ENCODE peak calls at places on chromosomes 6 and 20, in seven cellular contexts. One of them, this sample, is unnamed.

GRCh38 chr20:1894471-1894950 is 696 bp upstream of the SIRPA start:
- DNase-seq in PC-3: peak; percentile 62
- DNase-seq in fibroblast of lung: peak; percentile 73
- DNase-seq in cardiac muscle cell: peak; percentile 82
- DNase-seq in CD8-positive, alpha-beta T cell: no peak
- DNase-seq in body of pancreas: peak; percentile 31
- DNase-seq in A549: peak; percentile 62
- DNase-seq in this sample: no peak

GRCh38 chr6:150026976-150027805 is 1.9 kb upstream of the RAET1L start:
- DNase-seq in PC-3: no peak
- DNase-seq in fibroblast of lung: no peak
- DNase-seq in cardiac muscle cell: no peak
- DNase-seq in CD8-positive, alpha-beta T cell: no peak
- DNase-seq in body of pancreas: no peak
- DNase-seq in A549: no peak
- DNase-seq in this sample: no peak

GRCh38 chr20:41003143-41003932 is 25.3 kb upstream of the TOP1 start:
- DNase-seq in PC-3: peak; percentile 99
- DNase-seq in fibroblast of lung: peak; percentile 99
- DNase-seq in cardiac muscle cell: peak; percentile 96
- DNase-seq in CD8-positive, alpha-beta T cell: peak; percentile 57
- DNase-seq in body of pancreas: peak; percentile 92
- DNase-seq in A549: peak; percentile 90
- DNase-seq in this sample: peak; percentile 93

GRCh38 chr6:33787336-33787953 is 1.5 kb downstream of the LEMD2 start:
- DNase-seq in PC-3: peak; percentile 47
- DNase-seq in fibroblast of lung: peak; percentile 14
- DNase-seq in cardiac muscle cell: peak; percentile 36
- DNase-seq in CD8-positive, alpha-beta T cell: no peak
- DNase-seq in body of pancreas: no peak
- DNase-seq in A549: no peak
- DNase-seq in this sample: no peak

GRCh38 chr6:82646231-82646615 is 282.6 kb downstream of the TPBG start:
- DNase-seq in PC-3: peak; percentile 78
- DNase-seq in fibroblast of lung: no peak
- DNase-seq in cardiac muscle cell: no peak
- DNase-seq in CD8-positive, alpha-beta T cell: no peak
- DNase-seq in body of pancreas: no peak
- DNase-seq in A549: no peak
- DNase-seq in this sample: no peak

GRCh38 chr6:56616967-56617366 is 25.7 kb downstream of the DST start:
- DNase-seq in PC-3: no peak
- DNase-seq in fibroblast of lung: no peak
- DNase-seq in cardiac muscle cell: no peak
- DNase-seq in CD8-positive, alpha-beta T cell: no peak
- DNase-seq in body of pancreas: no peak
- DNase-seq in A549: no peak
- DNase-seq in this sample: no peak

GRCh38 chr20:6599876-6600275 is 167.6 kb upstream of the BMP2 start:
- DNase-seq in PC-3: peak; percentile 27
- DNase-seq in fibroblast of lung: no peak
- DNase-seq in cardiac muscle cell: no peak
- DNase-seq in CD8-positive, alpha-beta T cell: no peak
- DNase-seq in body of pancreas: no peak
- DNase-seq in A549: no peak
- DNase-seq in this sample: no peak

GRCh38 chr20:56439784-56440291 is 27.8 kb downstream of the CASS4 start:
- DNase-seq in PC-3: no peak
- DNase-seq in fibroblast of lung: peak; percentile 93
- DNase-seq in cardiac muscle cell: peak; percentile 99
- DNase-seq in CD8-positive, alpha-beta T cell: no peak
- DNase-seq in body of pancreas: peak; percentile 54
- DNase-seq in A549: no peak
- DNase-seq in this sample: peak; percentile 100

GRCh38 chr20:60001027-60001567 is 42.9 kb downstream of the CDH26 start:
- DNase-seq in PC-3: peak; percentile 12
- DNase-seq in fibroblast of lung: peak; percentile 13
- DNase-seq in cardiac muscle cell: no peak
- DNase-seq in CD8-positive, alpha-beta T cell: no peak
- DNase-seq in body of pancreas: no peak
- DNase-seq in A549: no peak
- DNase-seq in this sample: no peak

GRCh38 chr20:24745206-24745605 is 203.9 kb upstream of the CST7 start:
- DNase-seq in PC-3: no peak
- DNase-seq in fibroblast of lung: no peak
- DNase-seq in cardiac muscle cell: no peak
- DNase-seq in CD8-positive, alpha-beta T cell: no peak
- DNase-seq in body of pancreas: no peak
- DNase-seq in A549: no peak
- DNase-seq in this sample: no peak

GRCh38 chr20:12941025-12941424 is 67.7 kb upstream of the SPTLC3 start:
- DNase-seq in PC-3: peak; percentile 68
- DNase-seq in fibroblast of lung: peak; percentile 56
- DNase-seq in cardiac muscle cell: no peak
- DNase-seq in CD8-positive, alpha-beta T cell: no peak
- DNase-seq in body of pancreas: no peak
- DNase-seq in A549: no peak
- DNase-seq in this sample: no peak

GRCh38 chr6:107744927-107745326 is 79.2 kb downstream of the SCML4 start:
- DNase-seq in PC-3: no peak
- DNase-seq in fibroblast of lung: no peak
- DNase-seq in cardiac muscle cell: no peak
- DNase-seq in CD8-positive, alpha-beta T cell: no peak
- DNase-seq in body of pancreas: no peak
- DNase-seq in A549: no peak
- DNase-seq in this sample: no peak

GRCh38 chr6:54907316-54907715 is 60.7 kb downstream of the FAM83B start:
- DNase-seq in PC-3: no peak
- DNase-seq in fibroblast of lung: peak; percentile 36
- DNase-seq in cardiac muscle cell: no peak
- DNase-seq in CD8-positive, alpha-beta T cell: no peak
- DNase-seq in body of pancreas: no peak
- DNase-seq in A549: no peak
- DNase-seq in this sample: no peak

GRCh38 chr20:61597996-61598395 is 345.9 kb downstream of the CDH4 start:
- DNase-seq in PC-3: no peak
- DNase-seq in fibroblast of lung: no peak
- DNase-seq in cardiac muscle cell: no peak
- DNase-seq in CD8-positive, alpha-beta T cell: no peak
- DNase-seq in body of pancreas: no peak
- DNase-seq in A549: no peak
- DNase-seq in this sample: no peak

GRCh38 chr20:61601361-61601760 is 349.3 kb downstream of the CDH4 start:
- DNase-seq in PC-3: no peak
- DNase-seq in fibroblast of lung: no peak
- DNase-seq in cardiac muscle cell: no peak
- DNase-seq in CD8-positive, alpha-beta T cell: no peak
- DNase-seq in body of pancreas: no peak
- DNase-seq in A549: no peak
- DNase-seq in this sample: no peak

GRCh38 chr20:61598586-61598985 is 346.5 kb downstream of the CDH4 start:
- DNase-seq in PC-3: no peak
- DNase-seq in fibroblast of lung: no peak
- DNase-seq in cardiac muscle cell: no peak
- DNase-seq in CD8-positive, alpha-beta T cell: no peak
- DNase-seq in body of pancreas: no peak
- DNase-seq in A549: no peak
- DNase-seq in this sample: no peak

GRCh38 chr20:61600061-61600460 is 348.0 kb downstream of the CDH4 start:
- DNase-seq in PC-3: no peak
- DNase-seq in fibroblast of lung: no peak
- DNase-seq in cardiac muscle cell: no peak
- DNase-seq in CD8-positive, alpha-beta T cell: no peak
- DNase-seq in body of pancreas: no peak
- DNase-seq in A549: no peak
- DNase-seq in this sample: no peak

DNA sequence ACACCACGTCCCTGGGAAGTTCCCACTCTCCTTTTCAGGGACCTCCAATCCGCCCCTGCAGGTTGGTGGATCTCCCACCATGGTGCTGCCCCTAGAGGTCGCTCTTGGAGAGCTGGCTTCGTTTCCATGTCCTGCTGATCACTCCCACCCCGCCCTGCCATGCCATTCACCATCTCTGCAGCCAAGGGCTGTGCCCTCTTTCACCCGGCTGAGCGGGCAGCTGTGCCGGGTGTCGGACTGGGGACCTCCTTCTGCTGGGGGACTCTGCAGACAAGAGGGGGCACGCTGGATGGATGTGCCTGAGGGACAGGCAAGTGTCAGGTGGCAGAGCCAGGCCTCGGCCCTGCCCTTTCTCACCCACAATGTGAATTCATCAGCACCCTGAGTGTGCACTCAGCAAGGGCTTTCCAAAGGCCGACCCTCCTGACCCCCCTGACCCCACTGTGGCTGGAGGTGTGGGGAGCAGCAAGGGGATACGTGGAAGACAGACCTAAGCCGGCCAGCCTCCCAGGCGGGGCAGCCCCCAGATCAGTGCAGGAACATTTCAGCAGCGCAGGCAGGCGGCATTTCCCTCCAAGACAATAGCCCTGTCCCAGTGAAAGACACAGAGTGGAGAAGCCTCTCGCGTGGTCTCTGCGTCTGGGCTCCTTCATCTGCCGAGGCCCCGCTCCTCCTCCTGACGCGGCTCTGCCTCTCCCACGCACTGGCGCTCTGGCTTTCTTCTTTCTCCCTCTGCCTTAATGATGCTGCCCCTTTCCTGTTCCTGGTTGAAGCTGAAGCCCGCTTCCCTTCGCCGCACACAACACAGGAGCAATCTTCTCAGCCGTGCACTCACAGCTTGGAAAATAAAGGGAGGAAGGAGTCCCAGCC is 347.2 kb downstream of the CDH4 start:
- DNase-seq in PC-3: no peak
- DNase-seq in fibroblast of lung: no peak
- DNase-seq in cardiac muscle cell: no peak
- DNase-seq in CD8-positive, alpha-beta T cell: no peak
- DNase-seq in body of pancreas: no peak
- DNase-seq in A549: no peak
- DNase-seq in this sample: no peak
- TF ChIP-seq CTCF in PC-3: peak; percentile 25
- TF ChIP-seq CTCF in fibroblast of lung: no peak
- TF ChIP-seq CTCF in cardiac muscle cell: no peak
- TF ChIP-seq CTCF in CD8-positive, alpha-beta T cell: no peak
- TF ChIP-seq CTCF in body of pancreas: no peak
- TF ChIP-seq CTCF in A549: no peak
- TF ChIP-seq CTCF in this sample: no peak

DNA sequence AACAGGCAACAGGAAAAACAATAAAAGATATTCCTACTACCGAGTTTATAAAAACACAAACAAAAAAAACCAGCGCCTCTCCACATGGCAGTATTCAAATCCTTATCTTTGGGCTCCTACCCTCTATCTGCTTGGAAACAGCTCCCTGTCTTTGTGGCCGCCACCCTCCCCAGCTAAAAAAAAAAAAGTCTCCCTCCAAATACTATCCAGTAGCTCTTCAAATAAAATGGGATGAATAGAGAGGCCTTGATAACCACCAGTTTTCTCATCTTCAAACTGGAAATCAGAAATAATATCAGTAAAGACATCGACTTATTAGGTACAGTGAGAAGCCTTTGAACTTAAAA is 96.2 kb downstream of the PSMG4 start:
- DNase-seq in PC-3: no peak
- DNase-seq in fibroblast of lung: no peak
- DNase-seq in cardiac muscle cell: no peak
- DNase-seq in CD8-positive, alpha-beta T cell: no peak
- DNase-seq in body of pancreas: no peak
- DNase-seq in A549: no peak
- DNase-seq in this sample: no peak
- H3K27ac ChIP-seq in PC-3: no peak overlapping the region
- H3K27ac ChIP-seq in fibroblast of lung: no peak overlapping the region
- H3K27ac ChIP-seq in cardiac muscle cell: no peak overlapping the region
- H3K27ac ChIP-seq in CD8-positive, alpha-beta T cell: peak overlapping the region; percentile 42
- H3K27ac ChIP-seq in body of pancreas: peak overlapping the region; percentile 80
- H3K27ac ChIP-seq in A549: peak overlapping the region; percentile 78
- H3K27ac ChIP-seq in this sample: no peak overlapping the region

GRCh38 chr6:131636880-131637792 is at the start of gene ENPP3:
- DNase-seq in PC-3: no peak
- DNase-seq in fibroblast of lung: peak; percentile 37
- DNase-seq in cardiac muscle cell: peak; percentile 59
- DNase-seq in CD8-positive, alpha-beta T cell: no peak
- DNase-seq in body of pancreas: no peak
- DNase-seq in A549: no peak
- DNase-seq in this sample: no peak
- H3K4me3 ChIP-seq in PC-3: no peak within 1 kb of the TSS
- H3K4me3 ChIP-seq in fibroblast of lung: no peak within 1 kb of the TSS
- H3K4me3 ChIP-seq in cardiac muscle cell: no peak within 1 kb of the TSS
- H3K4me3 ChIP-seq in CD8-positive, alpha-beta T cell: no peak within 1 kb of the TSS
- H3K4me3 ChIP-seq in body of pancreas: no peak within 1 kb of the TSS
- H3K4me3 ChIP-seq in A549: no peak within 1 kb of the TSS
- H3K4me3 ChIP-seq in this sample: no peak within 1 kb of the TSS

GRCh38 chr20:47272893-47273590 is 83.5 kb downstream of the ZMYND8 start:
- DNase-seq in PC-3: peak; percentile 92
- DNase-seq in fibroblast of lung: peak; percentile 69
- DNase-seq in cardiac muscle cell: peak; percentile 81
- DNase-seq in CD8-positive, alpha-beta T cell: peak; percentile 38
- DNase-seq in body of pancreas: peak; percentile 68
- DNase-seq in A549: peak; percentile 67
- DNase-seq in this sample: peak; percentile 20
- TF ChIP-seq CTCF in PC-3: peak; percentile 97
- TF ChIP-seq CTCF in fibroblast of lung: peak; percentile 86
- TF ChIP-seq CTCF in cardiac muscle cell: peak; percentile 87
- TF ChIP-seq CTCF in CD8-positive, alpha-beta T cell: peak; percentile 93
- TF ChIP-seq CTCF in body of pancreas: peak; percentile 94
- TF ChIP-seq CTCF in A549: peak; percentile 95
- TF ChIP-seq CTCF in this sample: peak; percentile 87

DNA sequence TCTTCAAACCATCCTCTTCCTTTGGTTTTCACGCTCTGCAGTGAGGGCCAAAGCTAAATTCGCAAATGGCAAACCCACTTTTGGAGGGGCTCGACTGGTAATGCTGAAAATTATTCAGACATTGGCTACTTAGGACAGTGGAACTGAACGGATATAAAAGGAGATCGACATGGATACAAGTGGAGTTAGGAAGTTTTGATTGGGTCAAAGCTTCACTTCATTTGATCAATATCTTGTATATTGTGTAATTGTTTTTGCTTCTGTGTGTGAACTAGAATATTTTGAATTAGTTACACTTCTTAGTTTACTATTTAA is 1.2 kb downstream of the FAM8A1 start:
- DNase-seq in PC-3: peak; percentile 11
- DNase-seq in fibroblast of lung: peak; percentile 5
- DNase-seq in cardiac muscle cell: no peak
- DNase-seq in CD8-positive, alpha-beta T cell: no peak
- DNase-seq in body of pancreas: no peak
- DNase-seq in A549: no peak
- DNase-seq in this sample: no peak
- H3K27ac ChIP-seq in PC-3: no peak overlapping the region
- H3K27ac ChIP-seq in fibroblast of lung: peak overlapping the region; percentile 81
- H3K27ac ChIP-seq in cardiac muscle cell: peak overlapping the region; percentile 94
- H3K27ac ChIP-seq in CD8-positive, alpha-beta T cell: peak overlapping the region; percentile 91
- H3K27ac ChIP-seq in body of pancreas: no peak overlapping the region
- H3K27ac ChIP-seq in A549: no peak overlapping the region
- H3K27ac ChIP-seq in this sample: no peak overlapping the region

DNA sequence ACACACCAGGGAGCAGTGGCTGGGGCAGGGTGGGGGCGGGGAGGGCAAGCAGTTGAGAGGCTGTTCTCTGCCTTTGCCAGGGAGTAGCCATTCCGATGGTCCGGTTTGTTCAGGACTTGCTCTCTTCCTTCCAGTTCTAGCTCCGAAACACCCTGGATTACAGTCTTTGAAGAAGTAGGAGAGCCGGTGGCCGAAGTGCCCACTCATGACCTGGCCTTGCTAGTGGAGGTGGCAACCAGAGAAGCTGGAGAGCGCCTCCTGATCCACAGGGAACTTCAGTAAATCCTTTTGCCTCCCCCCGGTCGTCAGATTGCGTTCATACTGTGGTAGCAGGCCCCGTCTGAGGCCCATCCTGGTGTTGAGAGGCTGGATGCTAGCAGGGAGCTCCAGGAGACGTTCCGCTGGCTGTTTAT is 92.8 kb downstream of the ARID1B start:
- DNase-seq in PC-3: no peak
- DNase-seq in fibroblast of lung: no peak
- DNase-seq in cardiac muscle cell: no peak
- DNase-seq in CD8-positive, alpha-beta T cell: no peak
- DNase-seq in body of pancreas: no peak
- DNase-seq in A549: no peak
- DNase-seq in this sample: no peak
- H3K4me3 ChIP-seq in PC-3: no peak overlapping the region
- H3K4me3 ChIP-seq in fibroblast of lung: no peak overlapping the region
- H3K4me3 ChIP-seq in cardiac muscle cell: no peak overlapping the region
- H3K4me3 ChIP-seq in CD8-positive, alpha-beta T cell: no peak overlapping the region
- H3K4me3 ChIP-seq in body of pancreas: no peak overlapping the region
- H3K4me3 ChIP-seq in A549: no peak overlapping the region
- H3K4me3 ChIP-seq in this sample: no peak overlapping the region